ENCODE peak calls at places on chromosomes 4 and X, in five cellular contexts. C is astrocyte of the spinal cord; T is naive thymus-derived CD4-positive, alpha-beta T cell; J is cardiac muscle cell; O is CD8-positive, alpha-beta T cell. L is an unnamed sample.

GRCh38 chrX:10574663-10575062 is 45.7 kb downstream of the MID1 start:
- DNase-seq in C (no peak), O (no peak), T (no peak), J (no peak), L (no peak)

GRCh38 chr4:87353592-87353991 is 30.9 kb upstream of the HSD17B13 start:
- DNase-seq in O (peak), C (peak), T (peak), J (peak), L (no peak)

GRCh38 chr4:7805533-7806079 is 134.1 kb downstream of the AFAP1 start:
- DNase-seq in C (peak), T (no peak), O (no peak), J (peak), L (no peak)

GRCh38 chrX:120794525-120794975 is 81.1 kb downstream of the CT47B1 start:
- DNase-seq in T (no peak), O (no peak), C (peak), J (no peak), L (no peak)

GRCh38 chrX:101263766-101264165 is 27.4 kb downstream of the TAF7L start:
- DNase-seq in C (no peak), J (no peak), T (no peak), O (no peak), L (no peak)

GRCh38 chr4:82201805-82202636 is 171.8 kb downstream of the HNRNPD start:
- DNase-seq in J (peak), C (peak), O (no peak), T (peak), L (peak)

GRCh38 chrX:136130931-136131843 is 16.1 kb upstream of the FHL1 start:
- DNase-seq in O (no peak), J (no peak), T (no peak), C (peak), L (no peak)

GRCh38 chr4:95505801-95506200 is 43.0 kb downstream of the UNC5C start:
- DNase-seq in C (no peak), T (no peak), J (no peak), O (no peak), L (no peak)

GRCh38 chr4:156558365-156559025 is 413.1 kb downstream of the PDGFC start:
- DNase-seq in J (no peak), C (peak), O (no peak), T (no peak), L (no peak)

GRCh38 chr4:107497054-107497453 is 223.0 kb downstream of the PAPSS1 start:
- DNase-seq in T (no peak), C (no peak), O (no peak), J (no peak), L (peak)

GRCh38 chr4:38898245-38898644 is 30.6 kb downstream of the FAM114A1 start:
- DNase-seq in T (no peak), O (no peak), C (no peak), J (no peak), L (no peak)

GRCh38 chr4:81512371-81512770 is 40.7 kb upstream of the RASGEF1B start:
- DNase-seq in J (no peak), O (no peak), C (no peak), T (no peak), L (no peak)

GRCh38 chr4:36273276-36273675 is 8.1 kb upstream of the DTHD1 start:
- DNase-seq in J (no peak), T (no peak), C (no peak), O (no peak), L (no peak)

GRCh38 chr4:40369437-40370278 is 34.5 kb downstream of the CHRNA9 start:
- DNase-seq in C (no peak), T (no peak), J (no peak), O (no peak), L (no peak)

GRCh38 chr4:109435635-109436034 is 2.0 kb downstream of the SEC24B start:
- DNase-seq in T (no peak), J (no peak), C (no peak), O (no peak), L (no peak)

GRCh38 chr4:54548831-54549460 is 108.8 kb upstream of the KIT start:
- DNase-seq in T (no peak), J (no peak), C (no peak), O (no peak), L (no peak)

GRCh38 chr4:176896211-176896610 is 103.5 kb upstream of the VEGFC start:
- DNase-seq in C (no peak), T (no peak), J (no peak), O (no peak), L (no peak)

GRCh38 chr4:94970650-94971049 is 212.9 kb downstream of the BMPR1B start:
- DNase-seq in J (no peak), O (no peak), C (no peak), T (no peak), L (no peak)

GRCh38 chrX:140762061-140762460 is 52.5 kb downstream of the LINC00632 start:
- DNase-seq in J (peak), C (peak), O (no peak), T (peak), L (peak)

GRCh38 chr4:125703443-125703842 is 388.7 kb downstream of the FAT4 start:
- DNase-seq in T (no peak), O (no peak), C (peak), J (no peak), L (no peak)

DNA sequence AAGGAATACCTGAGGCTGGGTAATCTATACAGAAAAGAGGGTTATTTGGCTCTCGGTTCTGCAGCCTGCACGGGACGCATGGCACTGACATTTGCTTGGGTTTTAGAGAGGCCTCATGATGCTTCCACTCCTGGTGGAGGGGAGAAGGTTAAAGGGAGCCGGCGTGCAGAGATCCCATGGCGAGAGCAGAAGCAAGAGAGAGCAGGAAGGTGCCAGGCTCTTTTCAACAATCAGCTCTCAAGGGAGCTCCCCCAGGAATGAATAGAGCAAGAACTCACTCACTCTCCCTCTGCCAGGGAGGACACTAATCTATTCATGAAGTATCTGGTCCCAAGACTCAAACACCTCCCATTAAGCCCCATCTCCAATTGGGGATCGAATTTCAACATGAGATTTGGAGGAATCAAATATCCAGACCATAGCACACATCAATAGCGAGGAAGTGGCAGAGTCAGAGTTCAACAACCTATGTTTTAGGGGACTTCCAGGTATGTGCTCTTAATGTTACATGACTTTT is 109.8 kb downstream of the SORBS2 start:
- DNase-seq in C (no peak), O (no peak), T (no peak), J (no peak), L (no peak)
- H3K4me3 ChIP-seq in C (no peak), O (no peak), T (no peak), J (no peak), L (no peak)

DNA sequence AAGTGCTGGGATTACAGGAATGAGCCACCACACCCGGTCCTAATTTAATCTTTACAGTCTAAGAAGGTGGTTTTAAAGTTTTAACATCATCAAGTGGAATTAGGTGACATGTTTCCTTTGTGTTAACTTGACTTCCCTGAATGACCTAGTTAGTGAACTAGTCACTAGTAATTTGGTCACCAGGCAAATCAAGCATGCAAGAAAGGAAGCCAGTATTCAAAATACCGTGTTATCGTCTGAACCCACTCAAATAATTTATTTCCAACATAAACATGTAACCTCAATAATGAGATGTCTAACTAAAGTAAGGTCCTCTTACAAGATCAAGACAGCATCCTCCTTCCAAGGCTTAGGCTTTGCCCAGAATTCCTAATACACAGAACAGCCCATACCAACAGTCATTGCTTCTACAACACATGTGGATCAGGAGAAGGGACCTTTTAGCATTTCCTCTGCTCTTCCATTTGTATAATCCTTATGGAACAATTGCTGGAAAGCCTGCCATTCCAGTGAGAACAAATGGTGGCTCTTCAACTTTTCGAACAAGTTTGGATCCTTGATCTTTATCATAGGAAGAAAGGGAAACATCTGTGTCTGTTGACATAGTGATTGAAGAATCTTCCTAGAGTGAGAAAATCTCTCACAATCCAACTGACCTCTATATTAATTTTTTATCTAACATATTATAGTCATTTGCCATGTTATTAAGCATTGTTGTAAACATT is 97.2 kb downstream of the ANXA3 start:
- DNase-seq in C (no peak), T (no peak), O (no peak), J (no peak), L (no peak)
- H3K4me3 ChIP-seq in C (no peak), T (no peak), O (no peak), J (no peak), L (no peak)

GRCh38 chrX:49155243-49155899 is 7.2 kb upstream of the MAGIX start:
- DNase-seq in T (peak), C (peak), O (no peak), J (peak), L (peak)

GRCh38 chrX:49157194-49157593 is 5.4 kb upstream of the MAGIX start:
- DNase-seq in O (no peak), J (no peak), T (no peak), C (no peak), L (no peak)

GRCh38 chrX:49160908-49161307 is 1.6 kb upstream of the MAGIX start:
- DNase-seq in T (no peak), O (no peak), C (no peak), J (no peak), L (no peak)

GRCh38 chrX:49153467-49153866 is 9.1 kb upstream of the MAGIX start:
- DNase-seq in C (no peak), T (no peak), J (no peak), O (no peak), L (no peak)

DNA sequence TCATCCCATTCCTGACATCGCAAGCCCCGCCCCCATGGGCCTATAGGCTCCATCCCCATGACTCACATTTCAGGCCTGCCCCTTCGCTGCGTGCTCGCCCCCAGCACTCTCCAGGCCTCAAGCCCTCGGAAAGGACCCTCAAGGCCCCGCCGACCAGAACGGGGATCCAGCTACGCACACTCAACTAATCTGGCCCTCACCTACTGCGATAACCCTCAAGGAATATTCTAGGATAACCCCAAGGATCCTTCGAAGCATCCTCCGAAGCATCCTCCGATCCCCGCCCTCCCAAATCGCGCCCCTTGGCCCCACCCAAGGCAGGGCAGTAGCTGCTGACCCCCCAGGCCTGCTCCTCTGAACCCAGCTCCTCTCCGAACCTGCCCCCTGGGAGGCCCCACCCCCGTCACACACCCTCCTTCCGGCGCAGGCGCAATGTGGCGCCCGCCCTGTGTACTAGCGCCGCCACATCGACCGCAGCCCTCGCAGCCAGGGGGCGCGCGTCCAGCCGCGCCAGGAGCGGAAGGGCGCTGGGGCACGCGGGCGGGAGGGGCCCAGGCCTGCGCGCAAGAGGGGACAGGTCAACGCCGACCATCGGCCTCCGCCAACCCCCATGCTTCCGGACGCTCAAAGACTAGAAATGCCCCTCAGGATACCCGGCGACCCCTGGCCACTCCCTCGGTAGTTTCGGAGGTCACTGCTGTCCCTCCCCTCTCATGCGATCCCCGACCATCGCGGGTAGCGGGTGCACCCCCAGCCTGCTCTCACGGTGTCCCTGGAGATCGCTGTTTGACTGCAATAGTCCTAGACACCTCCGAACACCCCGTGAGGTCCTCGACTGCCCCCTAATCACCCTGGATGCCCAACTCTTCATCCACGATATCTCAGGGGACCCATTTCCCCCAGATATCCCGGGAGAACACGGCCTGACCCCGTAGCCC is 6.4 kb upstream of the MAGIX start:
- DNase-seq in C (peak), J (peak), O (peak), T (peak), L (peak)
- H3K4me3 ChIP-seq in C (peak), J (peak), O (peak), T (peak), L (peak)

GRCh38 chr4:121734576-121734975 is 30.4 kb downstream of the SMIM43 start:
- DNase-seq in T (no peak), O (no peak), J (no peak), C (no peak), L (no peak)
- H3K4me3 ChIP-seq in T (no peak), O (no peak), J (no peak), C (no peak), L (no peak)

GRCh38 chr4:61094854-61095598 is 105.1 kb upstream of the ADGRL3 start:
- DNase-seq in C (no peak), T (no peak), O (no peak), J (no peak), L (no peak)
- H3K4me3 ChIP-seq in C (no peak), T (no peak), O (no peak), J (no peak), L (no peak)

DNA sequence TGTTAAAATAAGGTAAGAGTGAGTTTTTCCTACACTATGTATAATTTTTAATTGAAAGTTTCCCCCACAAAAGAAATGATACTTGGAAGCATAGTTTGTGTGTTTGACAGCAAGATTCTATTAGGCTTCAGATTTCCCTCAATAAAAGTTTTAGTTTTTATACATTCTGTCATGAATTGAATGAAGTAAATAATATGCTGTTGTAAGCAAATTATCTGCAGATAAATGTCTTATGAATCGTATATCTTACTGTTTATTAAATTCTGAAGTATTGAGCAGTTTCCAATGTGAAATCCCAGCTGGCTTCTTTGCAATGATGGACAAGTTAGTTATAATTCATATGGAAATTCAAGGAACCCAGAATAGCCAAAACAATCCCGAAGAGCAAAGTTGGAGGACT is 33.5 kb downstream of the RS1 start:
- DNase-seq in C (no peak), T (no peak), O (no peak), J (no peak), L (no peak)
- H3K4me3 ChIP-seq in C (no peak), T (no peak), O (no peak), J (no peak), L (no peak)

DNA sequence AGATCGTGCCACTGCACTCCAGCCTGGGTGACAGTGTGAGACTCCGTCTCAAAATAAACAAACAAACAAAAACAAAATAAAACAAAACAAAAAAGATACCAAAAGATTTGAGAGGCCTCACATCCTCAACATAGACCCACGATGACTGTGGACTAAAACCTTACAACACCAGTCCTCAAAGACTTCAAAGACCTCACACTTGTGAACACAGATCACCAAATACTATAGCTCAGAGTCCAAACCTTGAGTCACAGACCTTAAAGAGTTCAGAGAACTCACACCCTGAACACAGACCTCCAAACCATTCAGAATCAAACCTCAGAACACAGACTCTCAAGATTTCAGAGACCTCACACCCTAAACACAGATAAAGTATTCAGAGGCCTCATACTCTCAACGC is 12.7 kb upstream of the PAGE4 start:
- DNase-seq in J (no peak), O (no peak), C (no peak), T (no peak), L (no peak)
- H3K4me3 ChIP-seq in J (no peak), O (no peak), C (no peak), T (no peak), L (no peak)

DNA sequence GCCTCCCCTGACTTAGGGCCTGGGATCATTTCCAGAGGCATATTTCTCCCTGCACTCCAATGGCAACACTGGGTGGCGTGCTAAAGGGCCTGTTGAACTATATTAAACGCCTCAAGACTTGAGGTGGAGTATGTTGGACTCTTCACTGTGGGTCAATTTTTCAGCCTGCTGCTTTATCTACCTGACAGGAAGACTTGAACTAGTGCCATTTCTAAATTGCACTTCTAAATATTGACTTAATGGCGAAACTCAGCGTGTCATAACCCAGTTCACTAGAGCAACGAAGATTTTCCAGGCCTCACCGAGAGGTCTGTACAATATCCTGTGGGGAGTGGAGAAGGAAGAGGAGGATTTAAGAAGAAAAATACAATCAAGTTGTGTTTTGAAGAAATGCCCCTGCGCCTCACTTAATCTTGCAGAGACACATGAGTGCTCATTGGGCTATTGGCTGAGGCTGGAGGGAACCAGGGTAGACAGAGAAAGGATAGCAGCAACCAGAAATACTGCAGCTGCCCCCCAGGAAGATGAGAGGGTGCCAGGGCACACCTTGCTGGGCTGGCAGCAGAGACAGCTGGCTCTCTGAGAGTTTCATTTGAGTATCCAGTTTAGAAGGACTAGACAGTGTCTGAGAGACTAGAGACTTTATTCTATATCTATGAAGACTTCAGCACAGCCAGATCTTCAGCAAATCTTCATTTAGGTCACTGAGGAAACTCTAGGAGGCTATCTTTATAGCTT is 67.4 kb downstream of the ENPP6 start:
- DNase-seq in O (no peak), J (no peak), C (no peak), T (no peak), L (no peak)
- H3K4me3 ChIP-seq in O (no peak), J (no peak), C (no peak), T (no peak), L (no peak)